ENCODE peak calls at places on chromosomes 12 and 14, in ten cellular contexts. M is left colon, W is pancreas, T is RPMI7951, U is bronchial epithelial cell, K is right lobe of liver, F is cardiac muscle cell, Q is AG09319, Y is Peyer's patch, C is ELR. I is an unnamed sample.

GRCh38 chr12:98422809-98423208 is 92.6 kb upstream of the TMPO start:
- DNase-seq in M (peak), W (no peak), T (peak), U (no peak), K (no peak), F (no peak), Q (no peak), Y (peak), C (peak), I (no peak)

GRCh38 chr12:62891805-62892549 is 43.0 kb downstream of the PPM1H start:
- DNase-seq in M (no peak), W (no peak), T (no peak), U (no peak), K (no peak), F (no peak), Q (no peak), Y (no peak), C (no peak), I (no peak)

GRCh38 chr14:84420236-84420635 is 1109.7 kb upstream of the FLRT2 start:
- DNase-seq in M (no peak), W (no peak), T (no peak), U (no peak), K (no peak), F (peak), Q (no peak), Y (no peak), C (no peak), I (no peak)

GRCh38 chr14:100881211-100882025 is 22.1 kb downstream of the RTL1 start:
- DNase-seq in M (no peak), W (no peak), T (no peak), U (no peak), K (no peak), F (no peak), Q (no peak), Y (no peak), C (no peak), I (no peak)

GRCh38 chr14:72433511-72433910 is 460.4 kb downstream of the DPF3 start:
- DNase-seq in M (no peak), W (no peak), T (peak), U (peak), K (no peak), F (peak), Q (no peak), Y (no peak), C (peak), I (no peak)

GRCh38 chr14:103198429-103199140 is 75.3 kb downstream of the TNFAIP2 start:
- DNase-seq in M (no peak), W (no peak), T (no peak), U (peak), K (no peak), F (peak), Q (peak), Y (no peak), C (peak), I (no peak)

GRCh38 chr14:72614365-72614764 is 279.5 kb downstream of the DPF3 start:
- DNase-seq in M (no peak), W (no peak), T (no peak), U (no peak), K (no peak), F (no peak), Q (no peak), Y (no peak), C (no peak), I (no peak)

GRCh38 chr12:1662761-1663439 is 28.0 kb upstream of the ADIPOR2 start:
- DNase-seq in M (peak), W (peak), T (no peak), U (peak), K (peak), F (peak), Q (no peak), Y (peak), C (no peak), I (peak)

GRCh38 chr12:117076410-117077372 is 22.5 kb downstream of the TESC start:
- DNase-seq in M (no peak), W (no peak), T (peak), U (peak), K (no peak), F (no peak), Q (no peak), Y (no peak), C (peak), I (no peak)

GRCh38 chr14:88470542-88471440 is 84.0 kb downstream of the PTPN21 start:
- DNase-seq in M (no peak), W (no peak), T (peak), U (peak), K (no peak), F (peak), Q (no peak), Y (no peak), C (peak), I (no peak)

GRCh38 chr12:96420255-96420930 is 20.2 kb upstream of the CDK17 start:
- DNase-seq in M (no peak), W (no peak), T (no peak), U (no peak), K (no peak), F (peak), Q (no peak), Y (no peak), C (no peak), I (no peak)

GRCh38 chr12:95473440-95473946 is 459 bp upstream of the METAP2 start:
- DNase-seq in M (peak), W (peak), T (peak), U (peak), K (peak), F (peak), Q (no peak), Y (no peak), C (peak), I (peak)

GRCh38 chr12:96220902-96221301 is 26.7 kb downstream of the ELK3 start:
- DNase-seq in M (no peak), W (no peak), T (peak), U (peak), K (no peak), F (no peak), Q (no peak), Y (no peak), C (peak), I (no peak)

GRCh38 chr12:56636675-56637540 is 6.8 kb upstream of the BAZ2A start:
- DNase-seq in M (peak), W (peak), T (peak), U (peak), K (peak), F (peak), Q (peak), Y (peak), C (peak), I (peak)

GRCh38 chr14:72591401-72591800 is 302.5 kb downstream of the DPF3 start:
- DNase-seq in M (no peak), W (no peak), T (no peak), U (no peak), K (no peak), F (no peak), Q (no peak), Y (no peak), C (no peak), I (no peak)

GRCh38 chr12:131642101-131642540 is 68.8 kb upstream of the SFSWAP start:
- DNase-seq in M (no peak), W (no peak), T (no peak), U (no peak), K (no peak), F (no peak), Q (no peak), Y (no peak), C (no peak), I (no peak)

GRCh38 chr14:75221797-75222196 is 45.4 kb upstream of the TMED10 start:
- DNase-seq in M (no peak), W (no peak), T (no peak), U (peak), K (no peak), F (no peak), Q (no peak), Y (no peak), C (peak), I (no peak)

GRCh38 chr12:115313929-115314328 is 630.0 kb upstream of the TBX3 start:
- DNase-seq in M (no peak), W (no peak), T (peak), U (peak), K (no peak), F (no peak), Q (no peak), Y (no peak), C (peak), I (no peak)

GRCh38 chr12:39127401-39127800 is 222.0 kb upstream of the CPNE8 start:
- DNase-seq in M (no peak), W (no peak), T (peak), U (peak), K (no peak), F (peak), Q (no peak), Y (no peak), C (peak), I (no peak)

GRCh38 chr12:109625131-109625559 is 51.6 kb downstream of the MVK start:
- DNase-seq in M (no peak), W (no peak), T (peak), U (peak), K (no peak), F (peak), Q (no peak), Y (no peak), C (peak), I (no peak)

I was measured in stomach.